ENCODE peak calls at places on chromosomes 12 and 14, in eight cellular contexts. One of them, this sample, is unnamed.
A peak's percentile ranks its signal among the peaks of the same experiment; 100 is the strongest.

GRCh38 chr14:62031504-62031903 is 269.3 kb downstream of the SNAPC1 start:
- DNase-seq in A549: no peak
- DNase-seq in astrocyte: no peak
- DNase-seq in vagina: no peak
- DNase-seq in keratinocyte: no peak
- DNase-seq in right atrium auricular region: no peak
- DNase-seq in HL-60: no peak
- DNase-seq in stomach: no peak
- DNase-seq in this sample: peak; percentile 25

GRCh38 chr12:12693111-12693671 is 2.8 kb downstream of the GPR19 start:
- DNase-seq in astrocyte: no peak
- DNase-seq in A549: no peak
- DNase-seq in right atrium auricular region: no peak
- DNase-seq in keratinocyte: no peak
- DNase-seq in HL-60: no peak
- DNase-seq in stomach: no peak
- DNase-seq in vagina: no peak
- DNase-seq in this sample: no peak

GRCh38 chr14:89225607-89226006 is 191.4 kb downstream of the FOXN3 start:
- DNase-seq in stomach: no peak
- DNase-seq in keratinocyte: no peak
- DNase-seq in A549: no peak
- DNase-seq in astrocyte: no peak
- DNase-seq in HL-60: no peak
- DNase-seq in right atrium auricular region: no peak
- DNase-seq in vagina: no peak
- DNase-seq in this sample: no peak

GRCh38 chr12:124780752-124781685 is 82.6 kb downstream of the SCARB1 start:
- DNase-seq in astrocyte: no peak
- DNase-seq in stomach: no peak
- DNase-seq in keratinocyte: no peak
- DNase-seq in right atrium auricular region: no peak
- DNase-seq in A549: no peak
- DNase-seq in vagina: no peak
- DNase-seq in HL-60: no peak
- DNase-seq in this sample: no peak

GRCh38 chr12:47277972-47278448 is 198.3 kb upstream of the AMIGO2 start:
- DNase-seq in astrocyte: peak; percentile 97
- DNase-seq in keratinocyte: peak; percentile 83
- DNase-seq in right atrium auricular region: no peak
- DNase-seq in A549: peak; percentile 98
- DNase-seq in stomach: no peak
- DNase-seq in vagina: no peak
- DNase-seq in HL-60: no peak
- DNase-seq in this sample: peak; percentile 95

GRCh38 chr12:132498931-132499330 is 9.0 kb downstream of the FBRSL1 start:
- DNase-seq in HL-60: no peak
- DNase-seq in A549: no peak
- DNase-seq in stomach: no peak
- DNase-seq in vagina: no peak
- DNase-seq in astrocyte: no peak
- DNase-seq in keratinocyte: no peak
- DNase-seq in right atrium auricular region: no peak
- DNase-seq in this sample: no peak

GRCh38 chr12:100371146-100371545 is 14.3 kb downstream of the SLC17A8 start:
- DNase-seq in stomach: no peak
- DNase-seq in A549: no peak
- DNase-seq in astrocyte: no peak
- DNase-seq in vagina: no peak
- DNase-seq in right atrium auricular region: no peak
- DNase-seq in keratinocyte: no peak
- DNase-seq in HL-60: no peak
- DNase-seq in this sample: no peak

GRCh38 chr12:89019439-89020120 is 332.7 kb downstream of the DUSP6 start:
- DNase-seq in stomach: peak; percentile 84
- DNase-seq in A549: peak; percentile 88
- DNase-seq in keratinocyte: no peak
- DNase-seq in vagina: no peak
- DNase-seq in astrocyte: peak; percentile 66
- DNase-seq in right atrium auricular region: peak; percentile 87
- DNase-seq in HL-60: peak; percentile 84
- DNase-seq in this sample: peak; percentile 64

GRCh38 chr12:13911756-13912554 is 69.4 kb downstream of the GRIN2B start:
- DNase-seq in HL-60: no peak
- DNase-seq in A549: no peak
- DNase-seq in keratinocyte: no peak
- DNase-seq in astrocyte: no peak
- DNase-seq in right atrium auricular region: no peak
- DNase-seq in vagina: no peak
- DNase-seq in stomach: no peak
- DNase-seq in this sample: no peak

GRCh38 chr12:92394895-92395294 is 249.2 kb upstream of the BTG1 start:
- DNase-seq in keratinocyte: no peak
- DNase-seq in vagina: no peak
- DNase-seq in astrocyte: no peak
- DNase-seq in A549: no peak
- DNase-seq in stomach: no peak
- DNase-seq in right atrium auricular region: no peak
- DNase-seq in HL-60: no peak
- DNase-seq in this sample: no peak

GRCh38 chr12:182381-182883 is 31.5 kb downstream of the SLC6A12 start:
- DNase-seq in stomach: no peak
- DNase-seq in astrocyte: peak; percentile 75
- DNase-seq in right atrium auricular region: no peak
- DNase-seq in vagina: no peak
- DNase-seq in keratinocyte: no peak
- DNase-seq in A549: peak; percentile 25
- DNase-seq in HL-60: no peak
- DNase-seq in this sample: peak; percentile 88

GRCh38 chr12:38327356-38327755 is 10.8 kb downstream of the ALG10B start:
- DNase-seq in keratinocyte: no peak
- DNase-seq in stomach: no peak
- DNase-seq in astrocyte: no peak
- DNase-seq in HL-60: no peak
- DNase-seq in vagina: no peak
- DNase-seq in A549: no peak
- DNase-seq in right atrium auricular region: no peak
- DNase-seq in this sample: no peak

GRCh38 chr14:68944162-68944561 is 34.9 kb downstream of the ACTN1 start:
- DNase-seq in astrocyte: no peak
- DNase-seq in HL-60: no peak
- DNase-seq in stomach: no peak
- DNase-seq in A549: no peak
- DNase-seq in right atrium auricular region: no peak
- DNase-seq in keratinocyte: no peak
- DNase-seq in vagina: no peak
- DNase-seq in this sample: no peak
- H3K27ac ChIP-seq in astrocyte: peak overlapping the region; percentile 91
- H3K27ac ChIP-seq in HL-60: no peak overlapping the region
- H3K27ac ChIP-seq in stomach: no peak overlapping the region
- H3K27ac ChIP-seq in A549: peak overlapping the region; percentile 99
- H3K27ac ChIP-seq in right atrium auricular region: peak overlapping the region; percentile 91
- H3K27ac ChIP-seq in keratinocyte: peak overlapping the region; percentile 36
- H3K27ac ChIP-seq in vagina: peak overlapping the region; percentile 44
- H3K27ac ChIP-seq in this sample: peak overlapping the region; percentile 95

GRCh38 chr12:113238309-113238708 is 17.0 kb downstream of the TPCN1 start:
- DNase-seq in astrocyte: no peak
- DNase-seq in keratinocyte: no peak
- DNase-seq in right atrium auricular region: no peak
- DNase-seq in HL-60: no peak
- DNase-seq in vagina: no peak
- DNase-seq in A549: no peak
- DNase-seq in stomach: no peak
- DNase-seq in this sample: no peak

GRCh38 chr12:113235976-113236375 is 14.7 kb downstream of the TPCN1 start:
- DNase-seq in right atrium auricular region: no peak
- DNase-seq in astrocyte: no peak
- DNase-seq in A549: no peak
- DNase-seq in keratinocyte: no peak
- DNase-seq in stomach: peak; percentile 4
- DNase-seq in vagina: no peak
- DNase-seq in HL-60: no peak
- DNase-seq in this sample: no peak

GRCh38 chr12:113237748-113238147 is 16.5 kb downstream of the TPCN1 start:
- DNase-seq in astrocyte: no peak
- DNase-seq in right atrium auricular region: no peak
- DNase-seq in A549: no peak
- DNase-seq in vagina: no peak
- DNase-seq in HL-60: peak; percentile 19
- DNase-seq in keratinocyte: no peak
- DNase-seq in stomach: peak; percentile 8
- DNase-seq in this sample: no peak

GRCh38 chr12:113234483-113234882 is 13.2 kb downstream of the TPCN1 start:
- DNase-seq in HL-60: no peak
- DNase-seq in stomach: peak; percentile 10
- DNase-seq in keratinocyte: no peak
- DNase-seq in astrocyte: no peak
- DNase-seq in vagina: no peak
- DNase-seq in right atrium auricular region: no peak
- DNase-seq in A549: no peak
- DNase-seq in this sample: no peak

GRCh38 chr12:113236539-113237354 is 15.5 kb downstream of the TPCN1 start:
- DNase-seq in stomach: peak; percentile 10
- DNase-seq in A549: no peak
- DNase-seq in HL-60: no peak
- DNase-seq in right atrium auricular region: no peak
- DNase-seq in keratinocyte: no peak
- DNase-seq in vagina: no peak
- DNase-seq in astrocyte: no peak
- DNase-seq in this sample: no peak
- H3K27ac ChIP-seq in stomach: no peak overlapping the region
- H3K27ac ChIP-seq in A549: no peak overlapping the region
- H3K27ac ChIP-seq in HL-60: no peak overlapping the region
- H3K27ac ChIP-seq in right atrium auricular region: peak overlapping the region; percentile 59
- H3K27ac ChIP-seq in keratinocyte: no peak overlapping the region
- H3K27ac ChIP-seq in vagina: no peak overlapping the region
- H3K27ac ChIP-seq in astrocyte: no peak overlapping the region
- H3K27ac ChIP-seq in this sample: peak overlapping the region; percentile 2

GRCh38 chr14:91009501-91010152 is 50.8 kb downstream of the RPS6KA5 start:
- DNase-seq in A549: no peak
- DNase-seq in stomach: no peak
- DNase-seq in astrocyte: no peak
- DNase-seq in HL-60: peak; percentile 92
- DNase-seq in keratinocyte: no peak
- DNase-seq in right atrium auricular region: no peak
- DNase-seq in vagina: no peak
- DNase-seq in this sample: no peak
- H3K27ac ChIP-seq in A549: no peak overlapping the region
- H3K27ac ChIP-seq in stomach: no peak overlapping the region
- H3K27ac ChIP-seq in astrocyte: no peak overlapping the region
- H3K27ac ChIP-seq in HL-60: peak overlapping the region; percentile 65
- H3K27ac ChIP-seq in keratinocyte: no peak overlapping the region
- H3K27ac ChIP-seq in right atrium auricular region: peak overlapping the region; percentile 29
- H3K27ac ChIP-seq in vagina: no peak overlapping the region
- H3K27ac ChIP-seq in this sample: no peak overlapping the region

DNA sequence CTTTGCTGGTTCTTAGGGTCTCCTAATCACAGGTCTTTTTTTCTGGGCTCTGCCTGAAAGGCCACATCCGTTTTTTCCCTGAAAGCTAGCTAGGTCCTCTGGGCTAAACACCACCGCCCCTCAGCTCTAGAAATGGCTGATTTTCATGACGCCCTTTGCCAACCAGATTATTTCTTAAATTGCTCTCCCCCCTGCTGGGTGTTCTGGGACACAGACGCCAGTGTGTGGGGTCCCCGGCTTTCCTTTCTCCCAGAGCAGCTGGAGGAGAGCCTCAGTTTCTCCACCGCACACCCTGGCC is 45.3 kb upstream of the ATP23 start:
- DNase-seq in stomach: no peak
- DNase-seq in keratinocyte: no peak
- DNase-seq in A549: no peak
- DNase-seq in astrocyte: no peak
- DNase-seq in vagina: no peak
- DNase-seq in HL-60: no peak
- DNase-seq in right atrium auricular region: no peak
- DNase-seq in this sample: no peak
- H3K27ac ChIP-seq in stomach: peak overlapping the region; percentile 79
- H3K27ac ChIP-seq in keratinocyte: peak overlapping the region; percentile 23
- H3K27ac ChIP-seq in A549: peak overlapping the region; percentile 85
- H3K27ac ChIP-seq in astrocyte: peak overlapping the region; percentile 74
- H3K27ac ChIP-seq in vagina: peak overlapping the region; percentile 97
- H3K27ac ChIP-seq in HL-60: no peak overlapping the region
- H3K27ac ChIP-seq in right atrium auricular region: peak overlapping the region; percentile 100
- H3K27ac ChIP-seq in this sample: peak overlapping the region; percentile 93

GRCh38 chr12:110311903-110312302 is 30.9 kb downstream of the ATP2A2 start:
- DNase-seq in stomach: no peak
- DNase-seq in A549: no peak
- DNase-seq in astrocyte: no peak
- DNase-seq in HL-60: no peak
- DNase-seq in right atrium auricular region: no peak
- DNase-seq in vagina: no peak
- DNase-seq in keratinocyte: no peak
- DNase-seq in this sample: no peak
- H3K27ac ChIP-seq in stomach: no peak overlapping the region
- H3K27ac ChIP-seq in A549: no peak overlapping the region
- H3K27ac ChIP-seq in astrocyte: peak overlapping the region; percentile 58
- H3K27ac ChIP-seq in HL-60: no peak overlapping the region
- H3K27ac ChIP-seq in right atrium auricular region: peak overlapping the region; percentile 73
- H3K27ac ChIP-seq in vagina: peak overlapping the region; percentile 36
- H3K27ac ChIP-seq in keratinocyte: peak overlapping the region; percentile 7
- H3K27ac ChIP-seq in this sample: peak overlapping the region; percentile 81